ENCODE peak calls at places on chromosomes 7 and 10, in seven cellular contexts. W, I, B, X, H, Z and O are unnamed samples.

GRCh38 chr7:36795451-36796021 is 71.2 kb upstream of the AOAH start:
- DNase-seq in H (no peak), Z (no peak), I (no peak), B (no peak), W (no peak), X (no peak), O (no peak)

GRCh38 chr7:134120405-134120804 is 6.7 kb upstream of the LRGUK start:
- DNase-seq in I (no peak), H (no peak), B (peak), X (no peak), W (no peak), Z (no peak), O (no peak)

GRCh38 chr7:73446716-73447115 is 13.1 kb downstream of the FZD9 start:
- DNase-seq in W (no peak), I (no peak), Z (no peak), B (no peak), H (no peak), X (no peak), O (no peak)

GRCh38 chr7:38740041-38740440 is 108.9 kb upstream of the AMPH start:
- DNase-seq in W (no peak), B (no peak), X (no peak), I (no peak), H (no peak), Z (no peak), O (no peak)

GRCh38 chr7:74199551-74200355 is 10.1 kb upstream of the LAT2 start:
- DNase-seq in I (no peak), H (no peak), Z (no peak), W (peak), X (no peak), B (no peak), O (no peak)

GRCh38 chr10:12350167-12350872 is 973 bp downstream of the CAMK1D start:
- DNase-seq in X (peak), H (no peak), B (peak), Z (peak), W (peak), I (peak), O (no peak)

GRCh38 chr10:8042864-8043568 is 11.5 kb upstream of the GATA3 start:
- DNase-seq in X (peak), W (no peak), Z (no peak), H (no peak), I (no peak), B (no peak), O (no peak)

GRCh38 chr7:98196706-98197605 is 14.3 kb upstream of the BHLHA15 start:
- DNase-seq in X (no peak), Z (no peak), H (no peak), I (no peak), W (no peak), B (no peak), O (no peak)

GRCh38 chr10:60963441-60964256 is 19.7 kb upstream of the RHOBTB1 start:
- DNase-seq in H (no peak), W (peak), X (no peak), Z (no peak), B (peak), I (no peak), O (no peak)

GRCh38 chr7:39735903-39736302 is 112.5 kb downstream of the RALA start:
- DNase-seq in H (no peak), B (peak), X (no peak), Z (no peak), W (peak), I (no peak), O (no peak)

GRCh38 chr10:97399843-97400545 is 1.1 kb downstream of the RRP12 start:
- DNase-seq in W (peak), B (peak), I (peak), H (no peak), Z (peak), X (no peak), O (no peak)

GRCh38 chr10:24974978-24975377 is 22.6 kb upstream of the PRTFDC1 start:
- DNase-seq in Z (peak), X (peak), H (peak), W (peak), B (peak), I (peak), O (no peak)

GRCh38 chr10:110305767-110306451 is 1.2 kb upstream of the SMNDC1 start:
- DNase-seq in Z (peak), X (no peak), B (peak), H (peak), I (no peak), W (peak), O (no peak)

GRCh38 chr10:86647773-86648705 is 6.3 kb upstream of the OPN4 start:
- DNase-seq in X (peak), I (no peak), B (no peak), W (no peak), Z (no peak), H (no peak), O (no peak)

GRCh38 chr7:7681191-7681935 is 37.0 kb downstream of the RPA3 start:
- DNase-seq in X (no peak), I (no peak), B (peak), W (peak), H (no peak), Z (peak), O (no peak)

GRCh38 chr7:55144333-55144954 is 125.6 kb downstream of the EGFR start:
- DNase-seq in X (no peak), Z (no peak), B (no peak), I (no peak), W (no peak), H (no peak), O (no peak)

GRCh38 chr10:117399341-117400196 is 24.3 kb upstream of the PDZD8 start:
- DNase-seq in W (no peak), H (no peak), Z (no peak), X (no peak), I (no peak), B (no peak), O (no peak)

GRCh38 chr7:33195264-33195663 is 65.9 kb downstream of the BBS9 start:
- DNase-seq in H (no peak), W (peak), Z (peak), X (no peak), I (no peak), B (peak), O (no peak)

GRCh38 chr7:120273476-120273975 is 551 bp downstream of the KCND2 start:
- DNase-seq in Z (peak), W (peak), B (no peak), X (no peak), H (peak), I (peak), O (no peak)

GRCh38 chr10:1472605-1473004 is 264.7 kb downstream of the ADARB2 start:
- DNase-seq in I (no peak), H (no peak), W (no peak), Z (no peak), B (no peak), X (no peak), O (no peak)

GRCh38 chr10:1154531-1154930 is 98.3 kb downstream of the WDR37 start:
- DNase-seq in X (peak), W (no peak), Z (no peak), B (no peak), I (no peak), H (no peak), O (no peak)

GRCh38 chr10:10878944-10879343 is 138.7 kb upstream of the CELF2 start:
- DNase-seq in B (no peak), X (no peak), I (no peak), Z (no peak), H (no peak), W (no peak), O (no peak)

GRCh38 chr7:84231157-84231556 is 36.6 kb upstream of the SEMA3A start:
- DNase-seq in B (peak), H (no peak), I (no peak), X (no peak), W (peak), Z (no peak), O (no peak)

GRCh38 chr10:44628921-44629320 is 244.0 kb upstream of the CXCL12 start:
- DNase-seq in H (no peak), B (peak), W (peak), X (no peak), I (no peak), Z (peak), O (no peak)

GRCh38 chr7:133077394-133077793 is 4.5 kb downstream of the CHCHD3 start:
- DNase-seq in Z (no peak), W (no peak), I (no peak), X (no peak), H (no peak), B (no peak), O (no peak)

GRCh38 chr7:27316311-27316710 is 73.7 kb downstream of the EVX1 start:
- DNase-seq in Z (no peak), B (no peak), X (no peak), W (no peak), H (no peak), I (no peak), O (no peak)

GRCh38 chr7:5495581-5496375 is 72.1 kb upstream of the TNRC18 start:
- DNase-seq in X (peak), W (no peak), Z (no peak), H (peak), I (peak), B (no peak), O (no peak)

GRCh38 chr10:2122431-2123124 is 385.3 kb upstream of the ADARB2 start:
- DNase-seq in X (no peak), I (no peak), B (no peak), W (peak), Z (no peak), H (no peak), O (no peak)

GRCh38 chr7:117124585-117125220 is 171.4 kb downstream of the ST7 start:
- DNase-seq in W (peak), H (no peak), X (peak), B (peak), I (peak), Z (peak), O (peak)

GRCh38 chr10:95360122-95360715 is 69.4 kb upstream of the PDLIM1 start:
- DNase-seq in Z (peak), X (no peak), W (no peak), I (no peak), H (no peak), B (peak), O (no peak)

GRCh38 chr10:79327090-79327457 is 20.2 kb upstream of the PPIF start:
- DNase-seq in I (no peak), W (no peak), B (no peak), H (no peak), Z (no peak), X (no peak), O (no peak)

GRCh38 chr10:131700032-131700431 is 200.8 kb upstream of the PPP2R2D start:
- DNase-seq in Z (no peak), I (no peak), B (no peak), W (no peak), H (no peak), X (no peak), O (no peak)

GRCh38 chr10:129123428-129123827 is 343.6 kb upstream of the MGMT start:
- DNase-seq in W (no peak), I (no peak), H (no peak), X (no peak), B (no peak), Z (no peak), O (no peak)

GRCh38 chr10:129120441-129120840 is 346.6 kb upstream of the MGMT start:
- DNase-seq in H (no peak), I (no peak), B (no peak), Z (no peak), W (no peak), X (no peak), O (no peak)

GRCh38 chr10:129126955-129127354 is 340.1 kb upstream of the MGMT start:
- DNase-seq in B (no peak), Z (no peak), W (no peak), I (no peak), H (no peak), X (no peak), O (no peak)

GRCh38 chr10:129122846-129123245 is 344.2 kb upstream of the MGMT start:
- DNase-seq in Z (no peak), H (no peak), W (no peak), B (no peak), I (no peak), X (no peak), O (no peak)
- TF ChIP-seq CTCF in Z (no peak), H (no peak), W (no peak), B (no peak), I (no peak), X (no peak), O (no peak)

GRCh38 chr10:125521721-125522680 is 161.0 kb downstream of the TEX36 start:
- DNase-seq in I (no peak), H (no peak), X (no peak), W (no peak), B (no peak), Z (peak), O (no peak)
- TF ChIP-seq CTCF in I (peak), H (no peak), X (no peak), W (peak), B (no peak), Z (peak), O (no peak)

GRCh38 chr7:71363627-71364026 is 231.7 kb downstream of the GALNT17 start:
- DNase-seq in H (no peak), I (no peak), Z (no peak), B (no peak), W (no peak), X (no peak), O (no peak)

GRCh38 chr7:71363223-71363622 is 231.3 kb downstream of the GALNT17 start:
- DNase-seq in I (no peak), X (no peak), H (no peak), Z (no peak), W (no peak), B (no peak), O (no peak)

GRCh38 chr7:71361633-71362032 is 229.7 kb downstream of the GALNT17 start:
- DNase-seq in B (no peak), I (no peak), X (no peak), W (no peak), Z (no peak), H (no peak), O (no peak)

GRCh38 chr7:71364559-71364958 is 232.6 kb downstream of the GALNT17 start:
- DNase-seq in H (no peak), B (no peak), I (no peak), Z (no peak), W (no peak), X (no peak), O (no peak)
- TF ChIP-seq CTCF in H (no peak), B (no peak), I (no peak), Z (no peak), W (no peak), X (no peak), O (no peak)

DNA sequence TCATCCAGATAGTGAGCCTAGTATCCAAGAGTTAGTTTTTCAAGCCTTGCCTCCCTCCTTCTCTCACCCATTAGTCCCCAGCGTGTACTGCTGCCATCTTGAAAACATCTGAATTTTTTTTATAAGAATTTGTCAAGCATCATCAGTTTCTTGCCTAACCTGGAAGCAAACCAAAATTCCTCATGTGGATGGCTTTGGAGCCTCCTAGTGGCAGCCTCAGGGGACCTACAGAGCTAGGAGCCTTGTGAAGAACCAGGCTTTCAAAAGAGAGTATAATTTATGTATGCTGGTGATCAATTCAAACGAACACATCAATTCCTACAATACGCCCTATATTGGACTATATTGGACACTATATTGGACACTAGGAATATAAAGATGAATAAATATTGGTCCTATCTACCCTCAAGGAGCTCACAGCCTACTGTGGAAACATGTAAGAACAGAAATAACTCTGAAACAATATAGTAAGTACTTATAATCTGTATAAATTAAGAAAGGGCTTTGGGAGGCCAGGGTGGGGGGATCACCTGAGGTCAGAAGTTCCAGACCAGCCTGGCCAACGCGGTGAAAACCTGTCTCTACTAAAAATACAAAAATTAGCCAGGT is 63.4 kb downstream of the HPSE2 start:
- DNase-seq in I (no peak), B (peak), H (no peak), Z (peak), X (no peak), W (peak), O (no peak)
- TF ChIP-seq CTCF in I (peak), B (peak), H (no peak), Z (peak), X (peak), W (peak), O (no peak)

DNA sequence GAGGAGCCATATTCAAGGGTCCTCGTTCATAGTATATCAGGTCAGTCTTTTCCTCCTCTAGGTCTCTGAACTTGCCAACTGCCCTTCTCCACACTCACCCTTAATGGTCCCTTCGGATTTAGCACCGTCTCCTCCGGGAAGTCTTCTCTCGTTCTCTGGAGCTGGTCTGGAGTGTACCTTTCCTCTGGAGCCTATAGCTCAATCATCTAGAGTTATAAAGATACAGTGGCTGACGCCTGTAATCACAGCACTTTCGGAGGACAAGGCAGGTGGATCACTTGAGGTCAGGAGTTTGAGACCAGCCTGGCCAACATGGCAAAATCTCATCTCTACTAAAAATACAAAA is 4.4 kb upstream of the SCD start:
- DNase-seq in B (no peak), W (no peak), H (no peak), Z (no peak), I (no peak), X (no peak), O (no peak)
- TF ChIP-seq CTCF in B (no peak), W (no peak), H (no peak), Z (no peak), I (no peak), X (no peak), O (no peak)

GRCh38 chr7:99953649-99954048 is 22.2 kb downstream of the AZGP1 start:
- DNase-seq in W (no peak), I (peak), X (no peak), B (peak), H (no peak), Z (no peak), O (no peak)

GRCh38 chr7:99947608-99948007 is 18.2 kb upstream of the GJC3 start:
- DNase-seq in B (no peak), W (no peak), I (no peak), X (no peak), Z (no peak), H (no peak), O (no peak)

GRCh38 chr7:99955247-99955646 is 20.6 kb downstream of the AZGP1 start:
- DNase-seq in Z (no peak), W (no peak), H (no peak), B (no peak), X (no peak), I (no peak), O (no peak)

GRCh38 chr7:99944508-99945070 is 15.2 kb upstream of the GJC3 start:
- DNase-seq in X (no peak), Z (no peak), H (no peak), B (no peak), I (no peak), W (no peak), O (no peak)

DNA sequence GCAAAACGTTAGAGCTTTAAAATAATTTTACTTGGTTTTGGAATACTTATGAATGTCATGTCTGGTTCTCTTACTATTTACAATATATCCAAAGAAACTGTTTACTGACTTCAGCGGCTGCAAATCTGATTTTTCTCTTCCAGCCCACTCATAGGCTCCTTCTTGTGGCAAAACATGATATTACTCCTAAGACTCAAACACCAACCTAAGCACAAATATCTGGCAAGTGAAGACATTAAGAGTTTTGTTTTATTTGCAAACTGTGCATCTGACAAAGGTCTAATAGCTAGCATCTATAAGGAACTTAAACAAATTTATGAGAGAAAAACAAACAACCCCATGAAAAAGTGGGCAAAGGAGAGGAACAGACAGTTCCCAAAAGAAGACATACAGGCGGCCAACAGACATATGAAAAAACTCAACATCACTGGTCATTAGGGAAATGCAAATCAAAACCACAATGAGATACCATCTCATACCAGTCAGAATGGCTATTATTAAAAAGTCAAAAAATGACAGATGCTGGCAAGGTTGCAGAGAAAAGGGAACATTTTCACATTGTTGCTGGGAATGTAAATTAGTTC is 20.3 kb upstream of the GJC3 start:
- DNase-seq in B (peak), I (no peak), X (no peak), H (no peak), Z (peak), W (peak), O (no peak)
- TF ChIP-seq CTCF in B (peak), I (peak), X (no peak), H (no peak), Z (peak), W (peak), O (no peak)